ENCODE peak calls at places on chromosomes 3 and 15, in seven cellular contexts. Y, T, S, Z, G, U and Q are unnamed samples.
A peak's percentile ranks its signal among the peaks of the same experiment; 100 is the strongest.

GRCh38 chr15:42994546-42994945 is 74.0 kb upstream of the TTBK2 start:
- DNase-seq in Y (no peak), T (peak; percentile 64), S (peak; percentile 5), Z (no peak), G (no peak), U (no peak), Q (no peak)

GRCh38 chr3:71408903-71409302 is 174.6 kb downstream of the FOXP1 start:
- DNase-seq in Y (no peak), T (no peak), S (no peak), Z (no peak), G (no peak), U (no peak), Q (no peak)

GRCh38 chr15:60523056-60523455 is 44.1 kb upstream of the ICE2 start:
- DNase-seq in Y (no peak), T (peak; percentile 98), S (no peak), Z (no peak), G (no peak), U (no peak), Q (no peak)

GRCh38 chr3:51379746-51380330 is 5.3 kb upstream of the MANF start:
- DNase-seq in Y (no peak), T (no peak), S (no peak), Z (no peak), G (no peak), U (no peak), Q (no peak)

GRCh38 chr3:133437391-133438093 is 37.7 kb downstream of the BFSP2 start:
- DNase-seq in Y (peak; percentile 35), T (no peak), S (no peak), Z (no peak), G (peak; percentile 7), U (no peak), Q (no peak)

GRCh38 chr3:116388867-116389385 is 56.4 kb downstream of the LSAMP start:
- DNase-seq in Y (no peak), T (no peak), S (no peak), Z (no peak), G (no peak), U (no peak), Q (no peak)

GRCh38 chr3:13303410-13303809 is 116.7 kb downstream of the NUP210 start:
- DNase-seq in Y (no peak), T (no peak), S (no peak), Z (no peak), G (no peak), U (no peak), Q (no peak)

GRCh38 chr3:52080830-52081719 is 24.7 kb upstream of the DUSP7 start:
- DNase-seq in Y (no peak), T (no peak), S (no peak), Z (no peak), G (no peak), U (no peak), Q (no peak)

GRCh38 chr15:73818308-73818985 is 54.9 kb upstream of the TBC1D21 start:
- DNase-seq in Y (no peak), T (no peak), S (no peak), Z (no peak), G (no peak), U (no peak), Q (no peak)

GRCh38 chr3:133268772-133269171 is 131.1 kb upstream of the BFSP2 start:
- DNase-seq in Y (no peak), T (no peak), S (no peak), Z (no peak), G (no peak), U (no peak), Q (no peak)

GRCh38 chr3:113128386-113129015 is 82.9 kb upstream of the BOC start:
- DNase-seq in Y (peak; percentile 18), T (peak; percentile 44), S (no peak), Z (no peak), G (no peak), U (no peak), Q (no peak)

GRCh38 chr3:30502051-30502741 is 104.2 kb upstream of the TGFBR2 start:
- DNase-seq in Y (no peak), T (peak; percentile 67), S (no peak), Z (no peak), G (no peak), U (no peak), Q (no peak)

GRCh38 chr3:140845878-140846277 is 95.8 kb upstream of the SLC25A36 start:
- DNase-seq in Y (no peak), T (no peak), S (no peak), Z (no peak), G (no peak), U (no peak), Q (no peak)

GRCh38 chr3:31699309-31699953 is 166.7 kb downstream of the STT3B start:
- DNase-seq in Y (peak; percentile 34), T (peak; percentile 73), S (no peak), Z (no peak), G (no peak), U (no peak), Q (no peak)

GRCh38 chr15:81216411-81216810 is 19.7 kb downstream of the IL16 start:
- DNase-seq in Y (no peak), T (no peak), S (no peak), Z (no peak), G (no peak), U (no peak), Q (no peak)

GRCh38 chr15:45943255-45943654 is 308.4 kb downstream of the SQOR start:
- DNase-seq in Y (no peak), T (peak; percentile 68), S (no peak), Z (no peak), G (no peak), U (no peak), Q (peak; percentile 94)

GRCh38 chr3:131174752-131175151 is 148.1 kb downstream of the NEK11 start:
- DNase-seq in Y (no peak), T (peak; percentile 47), S (no peak), Z (no peak), G (no peak), U (peak; percentile 27), Q (no peak)

GRCh38 chr3:64878372-64878771 is 190.6 kb upstream of the ADAMTS9 start:
- DNase-seq in Y (no peak), T (peak; percentile 70), S (no peak), Z (no peak), G (no peak), U (no peak), Q (no peak)

GRCh38 chr3:59300727-59301134 is 250.9 kb upstream of the CFAP20DC start:
- DNase-seq in Y (no peak), T (peak; percentile 99), S (no peak), Z (no peak), G (no peak), U (no peak), Q (no peak)

GRCh38 chr3:48695113-48695753 is 9.5 kb upstream of the NCKIPSD start:
- DNase-seq in Y (no peak), T (peak; percentile 48), S (no peak), Z (no peak), G (peak; percentile 81), U (no peak), Q (peak; percentile 31)

DNA sequence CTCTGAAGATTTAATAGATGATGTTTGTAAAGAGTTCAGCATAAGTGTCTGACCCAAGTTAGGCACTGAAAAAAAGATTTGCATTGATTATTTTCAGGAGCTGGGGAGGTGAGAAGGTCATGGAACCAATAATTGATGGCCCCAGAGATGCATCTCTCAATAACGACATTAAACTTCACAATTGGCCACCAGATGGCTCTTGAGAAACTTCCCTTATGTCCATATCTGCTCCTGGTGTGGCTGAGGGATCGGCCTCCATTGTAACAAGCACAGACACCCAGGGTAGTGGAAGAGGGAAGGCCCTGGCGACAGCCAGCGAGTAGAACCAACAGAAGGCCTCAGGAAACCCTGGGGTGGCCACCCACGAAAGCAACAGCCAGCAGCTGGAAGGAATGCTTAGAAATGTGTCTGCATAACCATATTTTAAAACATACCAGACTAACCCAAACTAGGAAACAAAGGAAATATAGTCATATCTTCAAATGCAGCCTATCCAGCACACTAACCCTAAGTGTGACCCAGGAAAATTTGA is 536.7 kb downstream of the SOX2 start:
- DNase-seq in Y (no peak), T (no peak), S (no peak), Z (no peak), G (no peak), U (no peak), Q (no peak)
- TF ChIP-seq CTCF in Y (no peak), T (peak; percentile 8), S (no peak), Z (no peak), G (no peak), U (no peak), Q (no peak)

GRCh38 chr3:1967525-1967924 is 131.1 kb upstream of the CNTN4 start:
- DNase-seq in Y (no peak), T (no peak), S (no peak), Z (no peak), G (no peak), U (no peak), Q (no peak)
- H3K4me3 ChIP-seq in Y (no peak overlapping the region), T (no peak overlapping the region), S (no peak overlapping the region), Z (no peak overlapping the region), G (no peak overlapping the region), U (no peak overlapping the region), Q (no peak overlapping the region)

GRCh38 chr3:26630669-26631384 is 8.3 kb downstream of the LRRC3B start:
- DNase-seq in Y (no peak), T (no peak), S (no peak), Z (no peak), G (no peak), U (no peak), Q (no peak)
- TF ChIP-seq CTCF in Y (no peak), T (no peak), S (no peak), Z (no peak), G (no peak), U (no peak), Q (no peak)

DNA sequence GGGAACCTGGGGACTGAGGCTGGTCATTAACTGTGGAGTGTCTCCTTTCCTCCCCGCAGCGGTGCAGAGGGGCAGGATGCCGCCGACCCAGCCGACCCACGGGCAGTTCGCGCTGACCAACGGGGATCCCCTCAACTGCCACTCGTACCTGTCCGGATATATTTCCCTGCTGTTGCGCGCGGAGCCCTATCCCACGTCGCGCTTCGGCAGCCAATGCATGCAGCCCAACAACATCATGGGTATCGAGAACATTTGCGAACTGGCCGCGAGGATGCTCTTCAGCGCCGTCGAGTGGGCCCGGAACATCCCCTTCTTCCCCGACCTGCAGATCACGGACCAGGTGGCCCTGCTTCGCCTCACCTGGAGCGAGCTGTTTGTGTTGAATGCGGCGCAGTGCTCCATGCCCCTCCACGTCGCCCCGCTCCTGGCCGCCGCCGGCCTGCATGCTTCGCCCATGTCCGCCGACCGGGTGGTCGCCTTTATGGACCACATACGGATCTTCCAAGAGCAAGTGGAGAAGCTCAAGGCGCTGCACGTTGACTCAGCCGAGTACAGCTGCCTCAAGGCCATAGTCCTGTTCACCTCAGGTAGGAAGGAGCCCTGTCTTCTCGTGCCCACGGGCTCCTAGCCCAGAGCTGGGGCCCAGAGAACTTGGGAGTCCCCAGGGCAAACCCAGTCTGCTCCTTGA is 3.7 kb downstream of the NR2F2 start:
- DNase-seq in Y (no peak), T (no peak), S (no peak), Z (no peak), G (peak; percentile 5), U (no peak), Q (no peak)
- H3K4me3 ChIP-seq in Y (peak overlapping the region; percentile 71), T (peak overlapping the region; percentile 71), S (peak overlapping the region; percentile 66), Z (peak overlapping the region; percentile 95), G (peak overlapping the region; percentile 89), U (no peak overlapping the region), Q (peak overlapping the region; percentile 69)

GRCh38 chr15:29656636-29657475 is 165.4 kb downstream of the TJP1 start:
- DNase-seq in Y (peak; percentile 52), T (no peak), S (no peak), Z (no peak), G (no peak), U (no peak), Q (no peak)
- TF ChIP-seq CTCF in Y (peak; percentile 48), T (no peak), S (no peak), Z (no peak), G (no peak), U (no peak), Q (no peak)